ENCODE peak calls at places on chromosomes 6 and 20, in eight cellular contexts. One of them, this sample, is unnamed.

GRCh38 chr6:139376054-139376355 is 1.6 kb upstream of the CITED2 start:
- DNase-seq in AG09319: no peak
- DNase-seq in lung: peak; percentile 50
- DNase-seq in astrocyte: peak; percentile 56
- DNase-seq in foreskin fibroblast: peak; percentile 72
- DNase-seq in A549: no peak
- DNase-seq in DND-41: no peak
- DNase-seq in ovary: no peak
- DNase-seq in this sample: no peak

GRCh38 chr20:19974621-19975435 is 42.3 kb upstream of the NAA20 start:
- DNase-seq in foreskin fibroblast: peak; percentile 96
- DNase-seq in ovary: peak; percentile 87
- DNase-seq in lung: peak; percentile 84
- DNase-seq in AG09319: peak; percentile 94
- DNase-seq in DND-41: no peak
- DNase-seq in A549: peak; percentile 89
- DNase-seq in astrocyte: peak; percentile 94
- DNase-seq in this sample: peak; percentile 90

GRCh38 chr20:62141397-62142251 is 1.6 kb downstream of the PSMA7 start:
- DNase-seq in DND-41: peak; percentile 43
- DNase-seq in ovary: no peak
- DNase-seq in lung: no peak
- DNase-seq in astrocyte: no peak
- DNase-seq in A549: no peak
- DNase-seq in foreskin fibroblast: peak; percentile 67
- DNase-seq in AG09319: no peak
- DNase-seq in this sample: no peak

GRCh38 chr20:43669332-43669731 is 2.4 kb downstream of the MYBL2 start:
- DNase-seq in DND-41: no peak
- DNase-seq in astrocyte: peak; percentile 63
- DNase-seq in ovary: no peak
- DNase-seq in foreskin fibroblast: peak; percentile 56
- DNase-seq in AG09319: no peak
- DNase-seq in A549: no peak
- DNase-seq in lung: no peak
- DNase-seq in this sample: peak; percentile 7

GRCh38 chr6:44254957-44255808 is 2.1 kb downstream of the SLC35B2 start:
- DNase-seq in A549: peak; percentile 21
- DNase-seq in DND-41: peak; percentile 25
- DNase-seq in foreskin fibroblast: peak; percentile 50
- DNase-seq in astrocyte: no peak
- DNase-seq in lung: no peak
- DNase-seq in ovary: no peak
- DNase-seq in AG09319: no peak
- DNase-seq in this sample: no peak

GRCh38 chr6:40906759-40907158 is 132.3 kb downstream of the UNC5CL start:
- DNase-seq in lung: no peak
- DNase-seq in DND-41: no peak
- DNase-seq in A549: peak; percentile 65
- DNase-seq in astrocyte: peak; percentile 28
- DNase-seq in ovary: no peak
- DNase-seq in foreskin fibroblast: peak; percentile 55
- DNase-seq in AG09319: no peak
- DNase-seq in this sample: no peak

GRCh38 chr20:19120569-19120968 is 91.9 kb upstream of the SLC24A3 start:
- DNase-seq in foreskin fibroblast: no peak
- DNase-seq in A549: no peak
- DNase-seq in AG09319: no peak
- DNase-seq in lung: no peak
- DNase-seq in astrocyte: no peak
- DNase-seq in DND-41: no peak
- DNase-seq in ovary: no peak
- DNase-seq in this sample: no peak

GRCh38 chr6:36820700-36821580 is 18.3 kb downstream of the CPNE5 start:
- DNase-seq in AG09319: no peak
- DNase-seq in A549: no peak
- DNase-seq in lung: no peak
- DNase-seq in DND-41: no peak
- DNase-seq in ovary: no peak
- DNase-seq in astrocyte: peak; percentile 51
- DNase-seq in foreskin fibroblast: peak; percentile 66
- DNase-seq in this sample: peak; percentile 61

GRCh38 chr6:139863356-139863755 is 488.9 kb upstream of the CITED2 start:
- DNase-seq in astrocyte: peak; percentile 48
- DNase-seq in AG09319: no peak
- DNase-seq in foreskin fibroblast: peak; percentile 75
- DNase-seq in A549: no peak
- DNase-seq in lung: no peak
- DNase-seq in ovary: no peak
- DNase-seq in DND-41: no peak
- DNase-seq in this sample: no peak

GRCh38 chr6:7758456-7758855 is 32.6 kb downstream of the BMP6 start:
- DNase-seq in AG09319: peak; percentile 30
- DNase-seq in ovary: no peak
- DNase-seq in lung: no peak
- DNase-seq in DND-41: no peak
- DNase-seq in foreskin fibroblast: peak; percentile 87
- DNase-seq in A549: no peak
- DNase-seq in astrocyte: peak; percentile 98
- DNase-seq in this sample: peak; percentile 89

GRCh38 chr6:36616888-36617521 is 22.8 kb downstream of the SRSF3 start:
- DNase-seq in AG09319: no peak
- DNase-seq in foreskin fibroblast: peak; percentile 66
- DNase-seq in A549: peak; percentile 55
- DNase-seq in lung: peak; percentile 79
- DNase-seq in astrocyte: peak; percentile 52
- DNase-seq in ovary: no peak
- DNase-seq in DND-41: no peak
- DNase-seq in this sample: no peak

GRCh38 chr20:14790771-14791517 is 453.5 kb upstream of the FLRT3 start:
- DNase-seq in DND-41: no peak
- DNase-seq in foreskin fibroblast: peak; percentile 59
- DNase-seq in A549: no peak
- DNase-seq in astrocyte: peak; percentile 31
- DNase-seq in ovary: no peak
- DNase-seq in lung: no peak
- DNase-seq in AG09319: no peak
- DNase-seq in this sample: peak; percentile 20

GRCh38 chr6:158653577-158654354 is 3.9 kb downstream of the SYTL3 start:
- DNase-seq in AG09319: no peak
- DNase-seq in A549: no peak
- DNase-seq in foreskin fibroblast: no peak
- DNase-seq in astrocyte: peak; percentile 64
- DNase-seq in lung: no peak
- DNase-seq in DND-41: peak; percentile 87
- DNase-seq in ovary: no peak
- DNase-seq in this sample: no peak

GRCh38 chr6:170451762-170452651 is 101.1 kb downstream of the PSMB1 start:
- DNase-seq in foreskin fibroblast: no peak
- DNase-seq in DND-41: no peak
- DNase-seq in astrocyte: no peak
- DNase-seq in lung: no peak
- DNase-seq in ovary: no peak
- DNase-seq in AG09319: no peak
- DNase-seq in A549: no peak
- DNase-seq in this sample: no peak

GRCh38 chr6:41584668-41585205 is 38.6 kb downstream of the FOXP4 start:
- DNase-seq in DND-41: no peak
- DNase-seq in A549: no peak
- DNase-seq in AG09319: no peak
- DNase-seq in lung: no peak
- DNase-seq in ovary: no peak
- DNase-seq in foreskin fibroblast: no peak
- DNase-seq in astrocyte: no peak
- DNase-seq in this sample: no peak

GRCh38 chr6:109008951-109009760 is 85.5 kb downstream of the SESN1 start:
- DNase-seq in foreskin fibroblast: peak; percentile 97
- DNase-seq in DND-41: peak; percentile 86
- DNase-seq in A549: peak; percentile 30
- DNase-seq in AG09319: peak; percentile 62
- DNase-seq in astrocyte: peak; percentile 66
- DNase-seq in ovary: peak; percentile 94
- DNase-seq in lung: peak; percentile 93
- DNase-seq in this sample: peak; percentile 79
- TF ChIP-seq CTCF in foreskin fibroblast: no peak
- TF ChIP-seq CTCF in DND-41: no peak
- TF ChIP-seq CTCF in A549: no peak
- TF ChIP-seq CTCF in AG09319: no peak
- TF ChIP-seq CTCF in astrocyte: no peak
- TF ChIP-seq CTCF in ovary: no peak
- TF ChIP-seq CTCF in lung: no peak
- TF ChIP-seq CTCF in this sample: no peak

GRCh38 chr6:142333431-142333830 is 31.6 kb downstream of the ADGRG6 start:
- DNase-seq in AG09319: no peak
- DNase-seq in A549: no peak
- DNase-seq in ovary: no peak
- DNase-seq in DND-41: no peak
- DNase-seq in foreskin fibroblast: no peak
- DNase-seq in lung: no peak
- DNase-seq in astrocyte: no peak
- DNase-seq in this sample: no peak
- TF ChIP-seq CTCF in AG09319: no peak
- TF ChIP-seq CTCF in A549: no peak
- TF ChIP-seq CTCF in ovary: no peak
- TF ChIP-seq CTCF in DND-41: no peak
- TF ChIP-seq CTCF in foreskin fibroblast: no peak
- TF ChIP-seq CTCF in lung: no peak
- TF ChIP-seq CTCF in astrocyte: no peak
- TF ChIP-seq CTCF in this sample: no peak

GRCh38 chr20:44851545-44851944 is 34.0 kb upstream of the YWHAB start:
- DNase-seq in AG09319: no peak
- DNase-seq in foreskin fibroblast: no peak
- DNase-seq in ovary: no peak
- DNase-seq in DND-41: no peak
- DNase-seq in astrocyte: no peak
- DNase-seq in lung: no peak
- DNase-seq in A549: no peak
- DNase-seq in this sample: no peak
- TF ChIP-seq CTCF in AG09319: no peak
- TF ChIP-seq CTCF in foreskin fibroblast: no peak
- TF ChIP-seq CTCF in ovary: no peak
- TF ChIP-seq CTCF in DND-41: no peak
- TF ChIP-seq CTCF in astrocyte: no peak
- TF ChIP-seq CTCF in lung: no peak
- TF ChIP-seq CTCF in A549: no peak
- TF ChIP-seq CTCF in this sample: no peak

GRCh38 chr6:166997768-166998255 is 1.4 kb upstream of the CEP43 start:
- DNase-seq in lung: peak; percentile 65
- DNase-seq in A549: peak; percentile 54
- DNase-seq in ovary: peak; percentile 45
- DNase-seq in astrocyte: peak; percentile 60
- DNase-seq in foreskin fibroblast: peak; percentile 87
- DNase-seq in DND-41: peak; percentile 21
- DNase-seq in AG09319: no peak
- DNase-seq in this sample: peak; percentile 76

GRCh38 chr6:166999845-167000253 is 652 bp downstream of the CEP43 start:
- DNase-seq in foreskin fibroblast: peak; percentile 38
- DNase-seq in AG09319: no peak
- DNase-seq in DND-41: no peak
- DNase-seq in lung: no peak
- DNase-seq in ovary: no peak
- DNase-seq in astrocyte: no peak
- DNase-seq in A549: no peak
- DNase-seq in this sample: no peak

GRCh38 chr6:166999145-166999844 is at the start of gene CEP43:
- DNase-seq in foreskin fibroblast: peak; percentile 99
- DNase-seq in ovary: peak; percentile 96
- DNase-seq in AG09319: peak; percentile 91
- DNase-seq in DND-41: peak; percentile 93
- DNase-seq in astrocyte: peak; percentile 82
- DNase-seq in lung: peak; percentile 91
- DNase-seq in A549: peak; percentile 66
- DNase-seq in this sample: peak; percentile 90

GRCh38 chr6:166997348-166997747 is 1.8 kb upstream of the CEP43 start:
- DNase-seq in AG09319: no peak
- DNase-seq in DND-41: no peak
- DNase-seq in A549: no peak
- DNase-seq in astrocyte: no peak
- DNase-seq in foreskin fibroblast: no peak
- DNase-seq in lung: no peak
- DNase-seq in ovary: no peak
- DNase-seq in this sample: no peak

DNA sequence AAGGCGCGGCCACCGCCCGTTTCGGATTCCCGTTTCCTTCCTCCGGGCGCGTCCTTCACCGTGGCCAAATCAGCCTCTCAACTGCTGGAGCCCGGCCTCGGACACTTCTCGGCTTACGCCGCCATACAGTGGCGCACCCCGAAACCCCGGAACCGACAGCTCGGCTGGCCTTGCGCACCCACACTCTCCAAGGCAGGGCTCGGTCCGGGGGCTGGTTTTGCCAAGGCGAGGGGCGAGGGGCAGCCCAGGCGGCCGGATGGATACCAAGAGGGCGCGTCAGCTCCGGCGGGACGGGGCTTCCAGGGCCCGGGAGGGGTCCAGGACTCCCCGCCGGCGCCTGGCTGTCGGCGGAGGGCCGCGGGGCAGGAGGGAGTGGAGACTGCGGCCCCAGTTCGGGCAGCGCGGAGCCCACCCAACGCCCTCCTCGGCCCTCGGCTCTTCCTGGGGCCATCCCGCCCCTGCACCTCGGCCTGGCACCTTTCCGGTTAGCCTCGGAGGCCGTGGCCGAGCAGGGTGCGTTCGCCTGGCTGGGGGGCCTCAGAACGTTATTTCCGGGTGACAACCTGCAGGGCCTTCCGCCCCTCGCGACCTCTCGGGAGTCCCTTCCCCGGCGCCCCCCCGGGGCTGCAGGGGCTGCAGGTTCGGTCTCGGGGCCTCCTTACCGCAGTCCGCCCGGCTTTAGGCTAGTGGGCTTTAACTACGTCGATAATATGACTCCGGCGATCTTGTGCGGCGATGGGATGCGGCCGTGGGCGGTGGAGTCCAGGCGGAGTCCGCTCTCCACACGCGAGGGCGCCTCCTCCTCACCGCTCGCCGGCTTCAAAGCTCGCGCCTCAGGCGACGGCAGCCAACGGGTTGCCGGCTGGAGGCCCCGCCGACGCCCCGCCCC is 697 bp upstream of the CEP43 start:
- DNase-seq in AG09319: no peak
- DNase-seq in astrocyte: no peak
- DNase-seq in lung: peak; percentile 31
- DNase-seq in DND-41: no peak
- DNase-seq in foreskin fibroblast: no peak
- DNase-seq in A549: no peak
- DNase-seq in ovary: peak; percentile 22
- DNase-seq in this sample: peak; percentile 18
- TF ChIP-seq CTCF in AG09319: no peak
- TF ChIP-seq CTCF in astrocyte: no peak
- TF ChIP-seq CTCF in lung: no peak
- TF ChIP-seq CTCF in DND-41: peak; percentile 26
- TF ChIP-seq CTCF in foreskin fibroblast: no peak
- TF ChIP-seq CTCF in A549: no peak
- TF ChIP-seq CTCF in ovary: no peak
- TF ChIP-seq CTCF in this sample: no peak